ENCODE peak calls at places on chromosomes 1 and 21, in ten cellular contexts. T, V, S, D, I, J, F, U, R and L are unnamed samples.

GRCh38 chr1:5962265-5963105 is 29.7 kb downstream of the NPHP4 start:
- DNase-seq in T (no peak), V (no peak), S (no peak), D (no peak), I (no peak), J (no peak), F (no peak), U (no peak), R (no peak), L (no peak)

GRCh38 chr1:180842052-180842451 is 70.6 kb upstream of the KIAA1614 start:
- DNase-seq in T (no peak), V (no peak), S (peak), D (peak), I (peak), J (no peak), F (peak), U (no peak), R (no peak), L (no peak)

GRCh38 chr1:92411511-92411910 is 75.2 kb downstream of the GFI1 start:
- DNase-seq in T (no peak), V (no peak), S (peak), D (peak), I (peak), J (no peak), F (peak), U (no peak), R (no peak), L (peak)

GRCh38 chr1:23224721-23225648 is 7.7 kb upstream of the HTR1D start:
- DNase-seq in T (peak), V (no peak), S (peak), D (peak), I (no peak), J (no peak), F (peak), U (no peak), R (no peak), L (peak)

GRCh38 chr1:109383087-109383779 is 14.5 kb downstream of the SORT1 start:
- DNase-seq in T (no peak), V (no peak), S (no peak), D (no peak), I (no peak), J (no peak), F (no peak), U (no peak), R (no peak), L (no peak)

GRCh38 chr1:174021611-174022079 is 512 bp downstream of the RC3H1 start:
- DNase-seq in T (peak), V (peak), S (no peak), D (no peak), I (no peak), J (peak), F (peak), U (peak), R (peak), L (no peak)

GRCh38 chr1:45796381-45796780 is 7.0 kb upstream of the MAST2 start:
- DNase-seq in T (no peak), V (no peak), S (no peak), D (no peak), I (no peak), J (no peak), F (no peak), U (no peak), R (no peak), L (no peak)

GRCh38 chr1:117346206-117346928 is 20.9 kb upstream of the MAN1A2 start:
- DNase-seq in T (no peak), V (no peak), S (no peak), D (no peak), I (no peak), J (no peak), F (peak), U (no peak), R (no peak), L (no peak)

GRCh38 chr1:107782192-107782845 is 182.7 kb downstream of the VAV3 start:
- DNase-seq in T (peak), V (no peak), S (peak), D (peak), I (peak), J (no peak), F (peak), U (no peak), R (no peak), L (peak)

GRCh38 chr1:225627304-225627947 is 25.5 kb downstream of the ENAH start:
- DNase-seq in T (no peak), V (no peak), S (no peak), D (no peak), I (no peak), J (no peak), F (no peak), U (no peak), R (no peak), L (no peak)

GRCh38 chr1:12056331-12056841 is 6.7 kb upstream of the TNFRSF8 start:
- DNase-seq in T (no peak), V (no peak), S (no peak), D (no peak), I (no peak), J (peak), F (no peak), U (no peak), R (no peak), L (no peak)

GRCh38 chr1:206693029-206693428 is 8.3 kb downstream of the MAPKAPK2 start:
- DNase-seq in T (no peak), V (no peak), S (no peak), D (no peak), I (no peak), J (no peak), F (peak), U (no peak), R (no peak), L (no peak)

GRCh38 chr1:207867136-207868081 is 43.5 kb downstream of the CD34 start:
- DNase-seq in T (no peak), V (peak), S (no peak), D (no peak), I (no peak), J (peak), F (peak), U (no peak), R (peak), L (no peak)

GRCh38 chr21:43989401-43989800 is 22.7 kb upstream of the TRAPPC10 start:
- DNase-seq in T (no peak), V (no peak), S (no peak), D (no peak), I (no peak), J (no peak), F (no peak), U (no peak), R (no peak), L (no peak)

GRCh38 chr1:96130432-96130831 is 591.2 kb upstream of the PTBP2 start:
- DNase-seq in T (no peak), V (no peak), S (no peak), D (no peak), I (no peak), J (no peak), F (no peak), U (no peak), R (no peak), L (no peak)

GRCh38 chr1:226123591-226124471 is 61.3 kb downstream of the H3-3A start:
- DNase-seq in T (no peak), V (no peak), S (no peak), D (no peak), I (no peak), J (no peak), F (peak), U (no peak), R (no peak), L (no peak)

GRCh38 chr1:10467078-10467477 is 5.3 kb downstream of the DFFA start:
- DNase-seq in T (no peak), V (no peak), S (no peak), D (no peak), I (no peak), J (no peak), F (no peak), U (no peak), R (no peak), L (no peak)

GRCh38 chr1:67754526-67754920 is 69.5 kb downstream of the GADD45A start:
- DNase-seq in T (no peak), V (no peak), S (no peak), D (no peak), I (no peak), J (no peak), F (no peak), U (no peak), R (no peak), L (no peak)

GRCh38 chr21:44941567-44941966 is 1.7 kb downstream of the SLX9 start:
- DNase-seq in T (no peak), V (no peak), S (no peak), D (no peak), I (no peak), J (no peak), F (no peak), U (no peak), R (no peak), L (no peak)

GRCh38 chr1:86018311-86018923 is 138.2 kb downstream of the COL24A1 start:
- DNase-seq in T (peak), V (no peak), S (peak), D (no peak), I (no peak), J (peak), F (peak), U (no peak), R (peak), L (peak)

GRCh38 chr1:150076066-150076465 is 8.5 kb downstream of the VPS45 start:
- DNase-seq in T (no peak), V (no peak), S (no peak), D (no peak), I (no peak), J (no peak), F (no peak), U (no peak), R (no peak), L (no peak)

GRCh38 chr1:25255711-25256577 is 8.7 kb upstream of the RSRP1 start:
- DNase-seq in T (no peak), V (no peak), S (no peak), D (no peak), I (no peak), J (no peak), F (no peak), U (no peak), R (no peak), L (no peak)

GRCh38 chr21:43766734-43767497 is 9.2 kb downstream of the CSTB start:
- DNase-seq in T (no peak), V (no peak), S (no peak), D (no peak), I (no peak), J (no peak), F (no peak), U (no peak), R (no peak), L (no peak)

GRCh38 chr1:22921452-22922126 is 51.1 kb downstream of the LACTBL1 start:
- DNase-seq in T (no peak), V (no peak), S (no peak), D (no peak), I (no peak), J (no peak), F (no peak), U (no peak), R (no peak), L (no peak)

GRCh38 chr1:151327223-151327902 is at the start of gene PI4KB:
- DNase-seq in T (peak), V (peak), S (peak), D (peak), I (peak), J (peak), F (peak), U (peak), R (peak), L (peak)

GRCh38 chr1:165369255-165369848 is 12.8 kb upstream of the LMX1A start:
- DNase-seq in T (peak), V (peak), S (no peak), D (peak), I (no peak), J (peak), F (peak), U (peak), R (peak), L (no peak)

GRCh38 chr21:37365657-37366487 is 701 bp upstream of the DYRK1A start:
- DNase-seq in T (peak), V (peak), S (no peak), D (no peak), I (no peak), J (peak), F (peak), U (peak), R (no peak), L (no peak)

GRCh38 chr1:36253463-36253862 is 29.2 kb downstream of the THRAP3 start:
- DNase-seq in T (no peak), V (no peak), S (no peak), D (no peak), I (no peak), J (no peak), F (peak), U (no peak), R (no peak), L (no peak)

GRCh38 chr1:15410884-15411245 is 1.2 kb downstream of the EFHD2 start:
- DNase-seq in T (no peak), V (no peak), S (no peak), D (no peak), I (no peak), J (no peak), F (no peak), U (no peak), R (no peak), L (no peak)

GRCh38 chr1:213414346-213414745 is 363.3 kb downstream of the RPS6KC1 start:
- DNase-seq in T (no peak), V (no peak), S (no peak), D (no peak), I (no peak), J (no peak), F (no peak), U (no peak), R (no peak), L (no peak)

GRCh38 chr21:14737922-14738321 is 191.8 kb upstream of the SAMSN1 start:
- DNase-seq in T (peak), V (no peak), S (no peak), D (peak), I (no peak), J (peak), F (no peak), U (no peak), R (peak), L (no peak)

GRCh38 chr1:77642196-77642595 is 40.3 kb downstream of the ZZZ3 start:
- DNase-seq in T (no peak), V (no peak), S (no peak), D (no peak), I (no peak), J (no peak), F (no peak), U (no peak), R (no peak), L (no peak)

GRCh38 chr1:17607644-17608581 is 68.4 kb downstream of the ARHGEF10L start:
- DNase-seq in T (no peak), V (no peak), S (no peak), D (no peak), I (no peak), J (no peak), F (no peak), U (no peak), R (no peak), L (no peak)

GRCh38 chr1:3899776-3900149 is 309 bp downstream of the C1orf174 start:
- DNase-seq in T (peak), V (no peak), S (no peak), D (no peak), I (no peak), J (peak), F (no peak), U (no peak), R (no peak), L (no peak)

GRCh38 chr1:184116287-184116686 is 64.8 kb downstream of the TSEN15 start:
- DNase-seq in T (peak), V (no peak), S (no peak), D (no peak), I (no peak), J (no peak), F (no peak), U (no peak), R (no peak), L (no peak)

GRCh38 chr1:184114818-184115398 is 63.4 kb downstream of the TSEN15 start:
- DNase-seq in T (no peak), V (no peak), S (no peak), D (no peak), I (no peak), J (no peak), F (no peak), U (no peak), R (no peak), L (no peak)

GRCh38 chr1:184112176-184112948 is 60.8 kb downstream of the TSEN15 start:
- DNase-seq in T (no peak), V (no peak), S (no peak), D (no peak), I (no peak), J (no peak), F (no peak), U (no peak), R (no peak), L (no peak)

GRCh38 chr1:184113251-184113650 is 61.7 kb downstream of the TSEN15 start:
- DNase-seq in T (no peak), V (no peak), S (no peak), D (no peak), I (no peak), J (no peak), F (no peak), U (no peak), R (no peak), L (no peak)

GRCh38 chr1:184110253-184111204 is 59.0 kb downstream of the TSEN15 start:
- DNase-seq in T (no peak), V (no peak), S (no peak), D (no peak), I (no peak), J (no peak), F (no peak), U (no peak), R (peak), L (no peak)
- TF ChIP-seq CTCF in T (no peak), V (no peak), S (no peak), D (no peak), I (no peak), J (no peak), F (no peak), U (no peak), R (no peak), L (no peak)

DNA sequence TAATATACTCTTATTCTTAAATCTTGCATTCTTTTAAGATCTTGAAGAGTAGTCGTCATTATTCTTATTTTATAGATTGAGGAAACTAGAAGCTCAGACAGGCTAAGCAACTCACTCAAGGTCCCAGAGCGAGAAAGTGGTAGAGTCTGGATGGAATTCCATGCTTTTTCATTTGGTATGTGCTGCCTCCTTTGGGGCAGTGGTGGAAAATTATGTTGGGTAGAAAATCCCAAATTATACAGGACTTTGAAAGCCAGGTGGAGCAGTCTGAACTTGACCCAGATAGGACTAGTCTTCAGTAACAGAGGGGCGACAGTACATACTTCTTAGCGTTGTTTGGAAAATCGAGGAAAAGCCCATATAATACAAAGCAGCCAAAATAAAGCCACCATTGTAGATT is 205.6 kb downstream of the ATG4C start:
- DNase-seq in T (peak), V (no peak), S (no peak), D (no peak), I (no peak), J (no peak), F (no peak), U (no peak), R (no peak), L (no peak)
- TF ChIP-seq CTCF in T (peak), V (no peak), S (no peak), D (no peak), I (no peak), J (no peak), F (no peak), U (no peak), R (no peak), L (peak)

GRCh38 chr1:42926235-42926869 is 32.3 kb downstream of the SLC2A1 start:
- DNase-seq in T (no peak), V (no peak), S (no peak), D (no peak), I (no peak), J (no peak), F (no peak), U (no peak), R (no peak), L (no peak)

GRCh38 chr1:42923367-42924248 is 35.1 kb downstream of the SLC2A1 start:
- DNase-seq in T (no peak), V (no peak), S (no peak), D (no peak), I (no peak), J (no peak), F (no peak), U (no peak), R (peak), L (no peak)

GRCh38 chr1:42922687-42923366 is 35.8 kb downstream of the SLC2A1 start:
- DNase-seq in T (peak), V (no peak), S (peak), D (no peak), I (no peak), J (peak), F (peak), U (no peak), R (peak), L (no peak)

GRCh38 chr1:42925132-42925769 is 33.4 kb downstream of the SLC2A1 start:
- DNase-seq in T (no peak), V (no peak), S (no peak), D (no peak), I (no peak), J (peak), F (peak), U (no peak), R (peak), L (no peak)

DNA sequence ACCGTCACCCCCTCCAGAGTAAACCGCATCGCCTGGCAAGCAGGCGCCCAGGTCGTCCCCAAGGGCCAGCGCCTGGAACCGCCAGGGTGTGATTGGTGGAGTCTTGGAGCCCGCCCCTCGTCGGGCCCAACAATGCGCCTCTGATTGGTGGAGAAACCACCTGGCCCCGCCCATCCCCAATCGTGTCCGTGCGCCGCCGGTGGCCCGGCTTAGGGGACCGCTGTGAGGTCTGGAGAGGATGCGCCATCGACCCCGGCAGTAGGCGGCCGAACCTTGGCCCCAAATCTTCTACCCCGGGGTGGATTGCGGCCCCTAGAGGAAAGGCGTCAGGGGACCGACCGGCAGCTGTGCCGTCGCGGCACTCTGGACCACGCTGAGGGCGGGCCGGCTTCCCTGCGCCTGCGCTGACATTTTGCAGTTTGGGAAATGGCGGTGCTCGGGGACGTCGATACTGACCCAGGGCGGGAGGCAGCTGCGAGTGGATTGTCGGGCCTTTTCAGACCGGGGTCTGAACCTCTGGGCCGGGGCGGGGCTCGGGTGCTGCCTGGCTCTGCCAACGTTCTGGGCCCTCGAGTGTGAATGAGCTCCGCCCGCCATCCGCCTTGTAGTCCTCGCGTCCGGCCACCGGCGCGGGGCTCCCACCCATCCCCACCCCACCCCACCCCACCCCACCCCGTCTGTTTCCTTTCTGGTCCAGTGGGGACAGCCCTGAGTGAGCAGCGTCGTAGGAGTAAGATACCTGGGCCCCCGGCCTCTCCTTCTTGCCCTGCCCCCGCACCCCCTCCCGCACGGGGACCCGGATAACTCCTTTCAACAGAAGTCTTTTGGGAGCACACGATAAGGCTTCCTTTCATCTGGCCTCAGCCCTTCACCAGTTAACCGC is 34.2 kb downstream of the SLC2A1 start:
- DNase-seq in T (peak), V (peak), S (peak), D (peak), I (peak), J (peak), F (peak), U (peak), R (peak), L (peak)
- TF ChIP-seq CTCF in T (peak), V (peak), S (peak), D (no peak), I (peak), J (no peak), F (no peak), U (peak), R (no peak), L (no peak)

GRCh38 chr1:235511470-235512240 is 7.4 kb upstream of the B3GALNT2 start:
- DNase-seq in T (no peak), V (no peak), S (no peak), D (no peak), I (no peak), J (no peak), F (peak), U (no peak), R (no peak), L (no peak)
- TF ChIP-seq CTCF in T (no peak), V (no peak), S (no peak), D (no peak), I (no peak), J (no peak), F (no peak), U (no peak), R (no peak), L (no peak)